ENCODE peak calls at places on chromosome 12, in eight cellular contexts. A is transverse colon; S is Panc1; N is PC-3; X is heart left ventricle; F is GM23248; K is CD4-positive, CD25-positive, alpha-beta regulatory T cell; P is sigmoid colon. B is an unnamed sample.
A peak's percentile ranks its signal among the peaks of the same experiment; 100 is the strongest.

GRCh38 chr12:77941396-77941795 is 110.7 kb downstream of the NAV3 start:
- DNase-seq in F (peak; percentile 21), K (no peak), N (no peak), X (no peak), P (no peak), A (no peak), S (no peak), B (no peak)

GRCh38 chr12:63362801-63363200 is 211.8 kb upstream of the AVPR1A start:
- DNase-seq in A (no peak), X (no peak), K (no peak), F (no peak), P (no peak), N (peak; percentile 16), S (no peak), B (peak; percentile 32)

GRCh38 chr12:92814584-92814983 is 111.8 kb downstream of the PLEKHG7 start:
- DNase-seq in S (no peak), F (no peak), X (no peak), N (peak; percentile 15), A (no peak), K (no peak), P (no peak), B (no peak)

GRCh38 chr12:28025821-28026505 is 53.4 kb upstream of the PTHLH start:
- DNase-seq in P (no peak), X (no peak), S (no peak), F (no peak), K (no peak), A (no peak), N (no peak), B (no peak)

GRCh38 chr12:120220838-120221575 is 20.1 kb upstream of the RPLP0 start:
- DNase-seq in K (no peak), N (no peak), X (no peak), A (no peak), P (peak; percentile 69), F (no peak), S (no peak), B (no peak)

GRCh38 chr12:34287986-34288962 is 266.0 kb downstream of the ALG10 start:
- DNase-seq in P (peak; percentile 35), A (peak; percentile 1), N (no peak), S (no peak), F (no peak), K (no peak), X (no peak), B (no peak)

GRCh38 chr12:53179694-53180269 is 740 bp upstream of the ZNF740 start:
- DNase-seq in X (no peak), A (peak; percentile 45), N (peak; percentile 29), F (no peak), P (no peak), K (no peak), S (no peak), B (no peak)

GRCh38 chr12:50017047-50017446 is 8.2 kb downstream of the RACGAP1 start:
- DNase-seq in X (peak; percentile 56), P (peak; percentile 92), S (no peak), A (peak; percentile 47), F (peak; percentile 96), K (no peak), N (no peak), B (peak; percentile 86)

GRCh38 chr12:100593490-100593889 is 20.0 kb downstream of the GAS2L3 start:
- DNase-seq in K (no peak), A (no peak), X (no peak), F (peak; percentile 62), S (no peak), P (no peak), N (no peak), B (peak; percentile 7)

GRCh38 chr12:7501031-7501585 is 2.5 kb downstream of the CD163 start:
- DNase-seq in P (no peak), A (no peak), K (no peak), N (no peak), S (no peak), X (no peak), F (no peak), B (peak; percentile 32)

GRCh38 chr12:13203028-13203922 is 6.7 kb downstream of the EMP1 start:
- DNase-seq in P (peak; percentile 82), F (peak; percentile 82), K (no peak), A (peak; percentile 41), S (no peak), N (no peak), X (peak; percentile 64), B (no peak)

GRCh38 chr12:42741771-42742510 is 152.4 kb upstream of the PRICKLE1 start:
- DNase-seq in S (no peak), X (no peak), F (peak; percentile 81), K (no peak), A (no peak), N (peak; percentile 79), P (no peak), B (peak; percentile 75)

GRCh38 chr12:47102406-47102805 is 22.6 kb upstream of the AMIGO2 start:
- DNase-seq in P (no peak), S (no peak), F (no peak), X (no peak), N (no peak), A (no peak), K (no peak), B (no peak)

GRCh38 chr12:130817804-130818203 is 21.2 kb downstream of the STX2 start:
- DNase-seq in F (no peak), P (no peak), S (no peak), A (no peak), K (no peak), N (no peak), X (no peak), B (no peak)

GRCh38 chr12:130819681-130820080 is 19.4 kb downstream of the STX2 start:
- DNase-seq in S (no peak), N (no peak), K (no peak), X (no peak), A (no peak), F (no peak), P (no peak), B (no peak)

GRCh38 chr12:130816055-130816454 is 23.0 kb downstream of the STX2 start:
- DNase-seq in P (no peak), A (no peak), F (no peak), X (no peak), N (no peak), K (no peak), S (no peak), B (no peak)

GRCh38 chr12:130819248-130819576 is 19.8 kb downstream of the STX2 start:
- DNase-seq in K (no peak), A (no peak), S (no peak), F (no peak), P (no peak), N (no peak), X (no peak), B (no peak)

DNA sequence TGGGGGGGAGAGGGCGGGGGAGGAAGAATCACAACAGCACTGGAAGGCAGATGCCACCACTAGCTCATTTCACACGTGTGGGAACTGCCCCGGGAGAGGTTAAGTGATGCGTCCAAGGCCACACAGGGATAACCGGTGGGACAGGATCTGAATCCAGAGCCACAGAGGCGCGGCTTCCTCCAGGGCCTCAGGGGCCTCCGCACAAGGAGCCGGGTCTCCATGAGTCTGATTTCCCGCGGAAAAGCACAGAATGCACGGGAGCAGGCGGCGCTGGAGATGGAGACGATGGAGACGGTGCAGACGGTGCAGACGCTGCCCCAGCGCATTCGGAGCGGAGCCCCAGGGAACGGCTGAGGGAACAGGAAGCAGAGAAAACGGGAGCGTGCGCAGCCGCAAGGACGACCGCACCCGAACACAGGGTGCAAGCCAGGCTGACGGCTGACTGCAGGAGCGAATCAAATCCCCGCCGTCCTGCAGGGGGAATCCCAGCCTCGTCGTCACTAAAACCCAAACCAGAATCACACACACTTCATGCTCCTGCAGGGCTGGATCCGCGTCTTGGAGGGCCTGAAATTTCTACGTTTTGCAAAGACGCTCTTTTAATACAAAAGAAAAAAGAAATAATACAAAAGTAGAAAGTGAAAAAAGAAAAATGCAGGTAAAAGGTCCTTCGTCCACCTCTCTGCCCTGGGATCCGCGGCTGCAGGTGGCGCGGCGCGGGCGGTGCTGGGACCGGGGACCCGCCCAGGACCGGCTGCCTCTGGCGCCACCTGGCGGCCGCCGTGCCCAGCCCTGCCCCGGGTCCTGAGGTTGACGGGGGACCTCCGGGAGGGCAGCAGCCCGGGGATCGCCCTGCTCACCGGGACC is 20.4 kb downstream of the STX2 start:
- DNase-seq in P (peak; percentile 79), X (peak; percentile 76), A (peak; percentile 78), N (peak; percentile 87), S (no peak), F (peak; percentile 62), K (peak; percentile 68), B (no peak)
- H3K27ac ChIP-seq in P (peak overlapping the region; percentile 50), X (peak overlapping the region; percentile 63), A (peak overlapping the region; percentile 79), N (peak overlapping the region; percentile 60), S (no peak overlapping the region), F (no peak overlapping the region), K (no peak overlapping the region), B (no peak overlapping the region)

DNA sequence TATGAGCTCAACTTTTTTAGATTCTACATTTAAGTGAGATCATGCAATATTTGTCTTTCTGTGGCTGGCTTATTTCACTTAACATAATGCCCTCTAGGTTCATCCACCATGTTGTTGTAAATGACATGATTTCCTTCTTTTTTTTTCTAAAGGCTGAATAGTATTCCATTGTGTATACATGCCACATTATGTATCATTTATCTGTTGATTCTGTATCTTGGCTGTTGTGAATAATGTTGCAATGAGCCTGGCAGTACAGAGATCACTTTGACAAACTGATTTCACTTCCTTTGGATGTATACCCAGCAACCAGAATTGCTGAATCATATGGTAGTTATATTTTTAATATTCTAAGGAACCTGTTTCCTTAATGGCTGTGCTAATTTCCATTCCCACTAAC is 19.1 kb downstream of the FBXW8 start:
- DNase-seq in X (no peak), A (no peak), F (no peak), K (no peak), N (no peak), S (no peak), P (no peak), B (no peak)
- H3K36me3 ChIP-seq in X (peaks cover 23% of the 10 kb centered on the region), A (peaks cover 21% of the 10 kb centered on the region), F (peaks cover 32% of the 10 kb centered on the region), K (peaks cover 10% of the 10 kb centered on the region), N (peaks cover 45% of the 10 kb centered on the region), S (no peaks in the 10 kb centered on the region), P (peaks cover 4% of the 10 kb centered on the region), B (peaks cover 4% of the 10 kb centered on the region)

GRCh38 chr12:104456950-104457745 is 400 bp downstream of the CHST11 start:
- DNase-seq in N (peak; percentile 86), P (peak; percentile 86), K (peak; percentile 61), A (peak; percentile 66), F (peak; percentile 79), S (no peak), X (peak; percentile 69), B (peak; percentile 73)
- H3K27ac ChIP-seq in N (no peak overlapping the region), P (peak overlapping the region; percentile 72), K (peak overlapping the region; percentile 88), A (peak overlapping the region; percentile 90), F (peak overlapping the region; percentile 68), S (peak overlapping the region; percentile 78), X (peak overlapping the region; percentile 80), B (peak overlapping the region; percentile 55)

GRCh38 chr12:117026343-117026742 is 72.9 kb downstream of the TESC start:
- DNase-seq in P (peak; percentile 45), S (no peak), F (no peak), N (no peak), K (no peak), A (no peak), X (no peak), B (no peak)

GRCh38 chr12:117025481-117026151 is 73.6 kb downstream of the TESC start:
- DNase-seq in S (peak; percentile 7), X (peak; percentile 70), A (peak; percentile 55), P (peak; percentile 84), N (peak; percentile 82), K (peak; percentile 26), F (peak; percentile 85), B (peak; percentile 51)

GRCh38 chr12:117024961-117025480 is 74.2 kb downstream of the TESC start:
- DNase-seq in X (no peak), N (no peak), S (no peak), K (peak; percentile 8), F (no peak), P (peak; percentile 57), A (no peak), B (no peak)

GRCh38 chr12:117022465-117022864 is 76.8 kb downstream of the TESC start:
- DNase-seq in N (no peak), F (no peak), A (no peak), K (no peak), P (peak; percentile 33), X (no peak), S (no peak), B (no peak)

GRCh38 chr12:117023998-117024960 is 74.9 kb downstream of the TESC start:
- DNase-seq in F (no peak), S (no peak), P (peak; percentile 46), N (no peak), X (no peak), A (no peak), K (no peak), B (no peak)
- H3K36me3 ChIP-seq in F (peaks cover 27% of the 10 kb centered on the region), S (no peaks in the 10 kb centered on the region), P (peaks cover 4% of the 10 kb centered on the region), N (peaks cover 17% of the 10 kb centered on the region), X (peaks cover 69% of the 10 kb centered on the region), A (peaks cover 10% of the 10 kb centered on the region), K (peaks cover 41% of the 10 kb centered on the region), B (peaks cover 49% of the 10 kb centered on the region)

B was measured in brain microvascular endothelial cell.